ENCODE peak calls at places on chromosomes 6 and 20, in five cellular contexts. U is substantia nigra; L is stomach; I is NK-92 treated with Interleukin-12 subunit alpha and Interleukin-12 subunit beta, amount 100 ng/mL, for 24 hours; W is mammary epithelial cell. M is an unnamed sample.
A peak's percentile ranks its signal among the peaks of the same experiment; 100 is the strongest.

GRCh38 chr6:135651964-135652755 is 154.6 kb upstream of the AHI1 start:
- DNase-seq in W (no peak), U (no peak), I (no peak), L (no peak), M (no peak)

GRCh38 chr20:59778615-59779200 is 154.7 kb downstream of the SYCP2 start:
- DNase-seq in W (no peak), L (peak; percentile 9), I (no peak), U (no peak), M (peak; percentile 2)

GRCh38 chr6:85459224-85459901 is 9.5 kb downstream of the NT5E start:
- DNase-seq in U (no peak), W (peak; percentile 55), L (no peak), I (no peak), M (no peak)

GRCh38 chr6:10414766-10415592 is at the start of gene TFAP2A:
- DNase-seq in U (no peak), I (no peak), W (peak; percentile 96), L (no peak), M (no peak)

GRCh38 chr6:131936156-131936555 is 15.0 kb downstream of the CCN2 start:
- DNase-seq in L (no peak), U (no peak), W (no peak), I (no peak), M (no peak)

GRCh38 chr6:38876470-38876869 is 161.4 kb downstream of the DNAH8 start:
- DNase-seq in W (no peak), U (peak; percentile 19), I (no peak), L (no peak), M (peak; percentile 17)

GRCh38 chr20:43238833-43239232 is 49.1 kb upstream of the PTPRT start:
- DNase-seq in W (no peak), L (no peak), U (no peak), I (no peak), M (no peak)

GRCh38 chr20:21519136-21519584 is 5.3 kb upstream of the NKX2-2 start:
- DNase-seq in L (no peak), U (no peak), I (no peak), W (no peak), M (no peak)

GRCh38 chr20:50848341-50848808 is 53.5 kb downstream of the BCAS4 start:
- DNase-seq in W (peak; percentile 71), I (no peak), L (peak; percentile 52), U (no peak), M (no peak)

GRCh38 chr20:63622096-63622495 is 4.8 kb downstream of the GMEB2 start:
- DNase-seq in I (no peak), U (no peak), L (no peak), W (no peak), M (no peak)

GRCh38 chr6:69339163-69339550 is 457.7 kb downstream of the LMBRD1 start:
- DNase-seq in W (no peak), U (no peak), I (no peak), L (no peak), M (no peak)

GRCh38 chr6:12012231-12012565 is at the start of gene HIVEP1:
- DNase-seq in W (no peak), L (peak; percentile 31), I (no peak), U (no peak), M (no peak)

GRCh38 chr20:12435254-12435653 is 517.6 kb downstream of the BTBD3 start:
- DNase-seq in L (no peak), W (no peak), U (no peak), I (no peak), M (no peak)

GRCh38 chr6:15602144-15602543 is 60.7 kb downstream of the DTNBP1 start:
- DNase-seq in L (no peak), U (no peak), W (no peak), I (no peak), M (no peak)

GRCh38 chr6:36615018-36615761 is 21.0 kb downstream of the SRSF3 start:
- DNase-seq in L (no peak), I (peak; percentile 18), U (no peak), W (peak; percentile 65), M (peak; percentile 40)

GRCh38 chr6:132867055-132867454 is 52.7 kb downstream of the RPS12 start:
- DNase-seq in U (no peak), L (no peak), I (no peak), W (no peak), M (no peak)

GRCh38 chr6:74268821-74269600 is 573.0 kb downstream of the CD109 start:
- DNase-seq in L (no peak), U (no peak), I (no peak), W (no peak), M (no peak)

GRCh38 chr6:140275725-140276124 is 901.3 kb upstream of the CITED2 start:
- DNase-seq in U (no peak), W (peak; percentile 19), I (no peak), L (no peak), M (no peak)